ENCODE peak calls at places on chromosome 1, in four cellular contexts. T is GM12878, H is HepG2, F is SK-N-SH. R is an unnamed sample.

GRCh38 chr1:2556277-2557145 is at the start of gene TNFRSF14:
- DNase-seq in T (no peak), H (no peak), F (no peak), R (no peak)

GRCh38 chr1:1040004-1040991 is 20.4 kb downstream of the AGRN start:
- DNase-seq in T (no peak), H (no peak), F (peak), R (peak)

GRCh38 chr1:6003568-6004411 is 11.6 kb upstream of the NPHP4 start:
- DNase-seq in T (no peak), H (peak), F (peak), R (no peak)

GRCh38 chr1:247037483-247038320 is 29.8 kb upstream of the ZNF695 start:
- DNase-seq in T (no peak), H (no peak), F (no peak), R (peak)

GRCh38 chr1:66217021-66217420 is 316.9 kb upstream of the SGIP1 start:
- DNase-seq in T (no peak), H (no peak), F (no peak), R (peak)

GRCh38 chr1:211606914-211607751 is 28.2 kb upstream of the SLC30A1 start:
- DNase-seq in T (peak), H (no peak), F (no peak), R (no peak)

GRCh38 chr1:117886101-117886795 is 43.2 kb downstream of the GDAP2 start:
- DNase-seq in T (no peak), H (no peak), F (no peak), R (no peak)

GRCh38 chr1:83889707-83890106 is 109.2 kb downstream of the TTLL7 start:
- DNase-seq in T (no peak), H (no peak), F (no peak), R (no peak)

GRCh38 chr1:47510282-47510811 is 72.5 kb downstream of the FOXD2 start:
- DNase-seq in T (no peak), H (no peak), F (no peak), R (no peak)

GRCh38 chr1:49576327-49576901 is 447.3 kb downstream of the AGBL4 start:
- DNase-seq in T (no peak), H (no peak), F (no peak), R (no peak)

GRCh38 chr1:160639652-160640051 is 7.2 kb downstream of the SLAMF1 start:
- DNase-seq in T (no peak), H (no peak), F (no peak), R (no peak)

GRCh38 chr1:87684786-87685185 is 356.1 kb downstream of the LMO4 start:
- DNase-seq in T (no peak), H (no peak), F (no peak), R (no peak)

GRCh38 chr1:14362331-14362730 is 236.2 kb upstream of the KAZN start:
- DNase-seq in T (no peak), H (no peak), F (no peak), R (no peak)

GRCh38 chr1:206004821-206005220 is 1.6 kb upstream of the RAB7B start:
- DNase-seq in T (no peak), H (no peak), F (no peak), R (no peak)

GRCh38 chr1:46284597-46285564 is 18.5 kb downstream of the LRRC41 start:
- DNase-seq in T (no peak), H (no peak), F (no peak), R (no peak)

GRCh38 chr1:24909388-24909898 is 20.6 kb downstream of the RUNX3 start:
- DNase-seq in T (no peak), H (peak), F (no peak), R (peak)

GRCh38 chr1:159924025-159924790 is 1.1 kb downstream of the TAGLN2 start:
- DNase-seq in T (no peak), H (peak), F (peak), R (peak)

GRCh38 chr1:183023146-183023600 is at the start of gene LAMC1:
- DNase-seq in T (no peak), H (peak), F (peak), R (peak)

GRCh38 chr1:5379176-5379759 is 613.0 kb downstream of the NPHP4 start:
- DNase-seq in T (no peak), H (no peak), F (peak), R (no peak)

GRCh38 chr1:110783292-110783918 is 89.5 kb upstream of the CD53 start:
- DNase-seq in T (no peak), H (peak), F (peak), R (peak)
- TF ChIP-seq PBX3 in T (no peak), H (no peak), F (peak), R (no peak)

GRCh38 chr1:154998818-154999650 is 3.6 kb upstream of the ZBTB7B start:
- DNase-seq in T (peak), H (no peak), F (peak), R (peak)
- TF ChIP-seq PBX3 in T (no peak), H (no peak), F (no peak), R (no peak)

GRCh38 chr1:78229344-78229743 is 183.6 kb downstream of the GIPC2 start:
- DNase-seq in T (no peak), H (no peak), F (no peak), R (no peak)

GRCh38 chr1:78227705-78228260 is 182.0 kb downstream of the GIPC2 start:
- DNase-seq in T (no peak), H (no peak), F (no peak), R (no peak)

GRCh38 chr1:78225153-78225552 is 179.4 kb downstream of the GIPC2 start:
- DNase-seq in T (no peak), H (no peak), F (no peak), R (no peak)

GRCh38 chr1:78223417-78224215 is 177.8 kb downstream of the GIPC2 start:
- DNase-seq in T (no peak), H (no peak), F (no peak), R (no peak)

DNA sequence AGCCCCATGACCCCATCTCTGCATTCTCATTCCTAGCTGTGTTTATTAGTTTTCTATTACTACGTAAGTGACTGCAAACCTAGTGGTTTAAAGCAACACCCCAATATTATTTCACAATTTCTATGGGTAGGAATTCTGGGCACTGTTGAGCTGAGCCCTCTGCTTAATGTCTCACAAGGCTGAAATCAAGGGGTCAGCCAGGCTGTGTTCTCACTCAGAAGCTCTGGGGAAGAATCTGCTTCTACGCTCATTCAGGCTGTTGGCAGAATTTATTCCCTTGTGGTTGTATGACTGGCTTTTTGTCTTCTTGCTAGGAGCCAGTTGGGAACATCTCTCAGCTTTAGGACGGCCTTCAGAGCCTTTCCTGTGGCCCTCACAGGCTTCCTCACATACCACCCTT is 181.0 kb downstream of the GIPC2 start:
- DNase-seq in T (no peak), H (no peak), F (no peak), R (no peak)
- TF ChIP-seq PBX3 in T (no peak), H (no peak), F (no peak), R (no peak)

GRCh38 chr1:15965228-15965767 is 10.6 kb downstream of the ZBTB17 start:
- DNase-seq in T (peak), H (no peak), F (no peak), R (no peak)
- TF ChIP-seq PBX3 in T (no peak), H (no peak), F (no peak), R (no peak)

DNA sequence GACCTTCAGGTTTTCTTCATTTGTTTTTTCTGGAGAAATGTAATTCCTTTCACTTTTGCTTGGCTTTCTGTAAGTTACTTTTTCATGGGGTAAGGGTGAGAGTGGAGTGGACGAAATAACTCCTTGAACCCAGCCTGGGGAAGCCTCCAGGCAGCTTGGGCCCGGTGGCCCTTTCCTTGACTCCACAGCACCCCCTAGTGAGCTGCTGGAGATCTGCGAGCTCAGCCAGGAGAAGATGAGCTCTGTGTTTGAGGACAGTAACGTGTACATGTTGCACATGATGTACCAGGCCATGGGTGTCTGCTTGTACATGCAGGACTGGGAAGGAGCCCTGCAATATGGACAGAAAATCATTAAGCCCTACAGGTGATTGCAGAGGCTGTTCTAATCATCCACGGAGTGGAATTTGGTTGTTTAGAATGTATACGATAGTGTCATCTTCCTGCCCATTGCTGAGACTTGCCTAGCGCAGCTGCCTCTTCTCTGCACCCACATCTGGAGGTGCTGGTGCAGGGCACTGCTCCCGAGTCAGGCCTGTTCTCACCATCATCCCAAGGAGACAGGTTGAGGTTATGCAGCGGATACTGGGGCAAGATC is 51.0 kb downstream of the SMYD2 start:
- DNase-seq in T (no peak), H (peak), F (peak), R (peak)
- TF ChIP-seq PBX3 in T (no peak), H (no peak), F (no peak), R (no peak)

DNA sequence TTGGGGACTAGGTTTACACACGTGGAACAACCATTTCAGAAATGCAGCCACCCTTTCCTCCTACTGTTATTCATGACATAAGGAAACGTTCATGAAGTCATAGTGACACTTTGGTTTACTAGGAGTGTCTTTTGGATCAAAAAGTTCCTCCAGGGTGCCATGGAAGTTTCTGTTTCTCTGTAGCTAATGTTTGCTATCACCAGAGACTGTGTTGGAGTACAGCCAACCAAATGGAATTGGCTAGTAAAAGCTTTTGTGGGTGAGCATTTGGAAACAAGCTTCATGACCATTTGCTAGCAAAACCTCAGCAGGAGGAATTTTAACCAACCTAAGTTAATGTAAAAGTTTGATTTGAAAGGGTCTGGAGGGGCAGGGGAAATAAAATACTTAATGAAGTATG is 43.9 kb upstream of the ADGRL2 start:
- DNase-seq in T (no peak), H (no peak), F (no peak), R (no peak)
- TF ChIP-seq PBX3 in T (no peak), H (no peak), F (no peak), R (no peak)